ENCODE peak calls at places on chromosomes 2 and 18, in four cellular contexts. J, X, F and C are unnamed samples.

GRCh38 chr2:42336361-42336965 is 24.6 kb downstream of the COX7A2L start:
- DNase-seq in J (peak; percentile 8), X (no peak), F (no peak), C (no peak)

GRCh38 chr2:51953931-51954330 is 922.0 kb upstream of the NRXN1 start:
- DNase-seq in J (no peak), X (peak; percentile 74), F (no peak), C (no peak)

GRCh38 chr2:58540680-58541079 is 299.6 kb upstream of the FANCL start:
- DNase-seq in J (peak; percentile 33), X (no peak), F (no peak), C (peak; percentile 48)

GRCh38 chr2:232653441-232653840 is 20.0 kb downstream of the EFHD1 start:
- DNase-seq in J (no peak), X (no peak), F (no peak), C (no peak)

GRCh38 chr2:1690056-1690775 is 54.1 kb downstream of the PXDN start:
- DNase-seq in J (no peak), X (no peak), F (no peak), C (no peak)

GRCh38 chr2:200455958-200456421 is 53.9 kb downstream of the KCTD18 start:
- DNase-seq in J (no peak), X (no peak), F (peak; percentile 30), C (no peak)

GRCh38 chr2:112026509-112026908 is 28.6 kb upstream of the TMEM87B start:
- DNase-seq in J (no peak), X (no peak), F (no peak), C (no peak)

GRCh38 chr2:40820319-40820718 is 368.4 kb upstream of the SLC8A1 start:
- DNase-seq in J (no peak), X (peak; percentile 1), F (no peak), C (no peak)

GRCh38 chr18:58772161-58772560 is 92.5 kb upstream of the ZNF532 start:
- DNase-seq in J (no peak), X (no peak), F (no peak), C (no peak)

GRCh38 chr2:20702563-20702962 is 35.6 kb downstream of the GDF7 start:
- DNase-seq in J (no peak), X (peak; percentile 78), F (peak; percentile 58), C (no peak)

GRCh38 chr18:44781890-44782289 is 101.2 kb downstream of the SETBP1 start:
- DNase-seq in J (no peak), X (peak; percentile 28), F (peak; percentile 90), C (no peak)

GRCh38 chr2:239042551-239043320 is 194.9 kb downstream of the TWIST2 start:
- DNase-seq in J (no peak), X (no peak), F (no peak), C (no peak)

GRCh38 chr2:235500761-235501662 is 7.2 kb downstream of the AGAP1 start:
- DNase-seq in J (no peak), X (peak; percentile 71), F (peak; percentile 83), C (no peak)

GRCh38 chr2:120346034-120346666 is at the start of gene INHBB:
- DNase-seq in J (no peak), X (no peak), F (no peak), C (peak; percentile 41)

GRCh38 chr2:163247151-163247872 is 408.7 kb upstream of the KCNH7 start:
- DNase-seq in J (peak; percentile 90), X (no peak), F (no peak), C (no peak)

GRCh38 chr2:85827879-85828569 is 60.8 kb downstream of the ST3GAL5 start:
- DNase-seq in J (no peak), X (no peak), F (no peak), C (peak; percentile 51)

GRCh38 chr2:11152591-11152990 is 2.7 kb upstream of the SLC66A3 start:
- DNase-seq in J (no peak), X (no peak), F (no peak), C (no peak)

GRCh38 chr18:30512872-30513271 is 529.7 kb downstream of the DSC3 start:
- DNase-seq in J (no peak), X (no peak), F (no peak), C (no peak)

GRCh38 chr2:151845884-151846283 is 17.7 kb upstream of the ARL5A start:
- DNase-seq in J (no peak), X (no peak), F (no peak), C (no peak)

GRCh38 chr2:109726666-109727270 is 67.3 kb upstream of the RGPD5 start:
- DNase-seq in J (no peak), X (no peak), F (no peak), C (no peak)

GRCh38 chr2:15359716-15360531 is 201.2 kb downstream of the NBAS start:
- DNase-seq in J (no peak), X (peak; percentile 93), F (peak; percentile 87), C (no peak)

GRCh38 chr18:627211-627610 is 30.2 kb upstream of the TYMS start:
- DNase-seq in J (no peak), X (peak; percentile 8), F (peak; percentile 60), C (no peak)

GRCh38 chr2:104853926-104854506 is at the start of gene POU3F3:
- DNase-seq in J (peak; percentile 96), X (no peak), F (no peak), C (peak; percentile 99)

GRCh38 chr18:111292-112014 is 46.9 kb upstream of the USP14 start:
- DNase-seq in J (peak; percentile 72), X (peak; percentile 40), F (peak; percentile 17), C (peak; percentile 72)

GRCh38 chr2:11379558-11379957 is 35.1 kb upstream of the ROCK2 start:
- DNase-seq in J (no peak), X (peak; percentile 47), F (peak; percentile 32), C (no peak)

GRCh38 chr2:126936219-126936618 is 37.5 kb downstream of the TEX51 start:
- DNase-seq in J (no peak), X (no peak), F (no peak), C (no peak)
- H4K91ac ChIP-seq in J (no peak overlapping the region), X (no peak overlapping the region), F (no peak overlapping the region), C (no peak overlapping the region)

GRCh38 chr2:237341872-237342271 is 72.1 kb downstream of the COL6A3 start:
- DNase-seq in J (no peak), X (peak; percentile 52), F (peak; percentile 71), C (no peak)
- H4K91ac ChIP-seq in J (no peak overlapping the region), X (no peak overlapping the region), F (no peak overlapping the region), C (no peak overlapping the region)

DNA sequence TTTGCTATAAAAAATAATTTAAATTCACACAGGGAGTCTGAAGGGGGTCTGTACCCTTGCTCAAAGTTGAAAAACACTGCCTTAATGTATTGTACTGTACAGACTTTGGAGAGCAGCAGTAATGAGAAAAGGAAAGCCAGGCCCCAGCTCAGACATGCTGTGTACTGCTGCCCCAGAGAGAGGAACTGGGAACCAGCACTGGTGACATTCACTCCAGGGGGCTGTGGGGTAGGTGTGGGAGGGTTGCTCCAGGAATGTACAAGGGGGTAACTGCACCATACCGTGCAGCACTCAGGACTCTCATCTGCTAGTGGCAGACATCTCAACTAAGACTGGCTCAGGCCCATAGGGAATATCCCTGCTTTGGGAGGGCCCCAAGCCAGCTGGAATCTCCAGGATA is 146.0 kb upstream of the RMP24 start:
- DNase-seq in J (no peak), X (no peak), F (no peak), C (no peak)
- H4K91ac ChIP-seq in J (no peak overlapping the region), X (no peak overlapping the region), F (no peak overlapping the region), C (peak overlapping the region; percentile 79)

GRCh38 chr2:219499058-219499307 is 292 bp downstream of the GMPPA start:
- DNase-seq in J (no peak), X (no peak), F (no peak), C (no peak)
- H4K91ac ChIP-seq in J (no peak overlapping the region), X (peak overlapping the region; percentile 96), F (peak overlapping the region; percentile 93), C (no peak overlapping the region)